ENCODE peak calls at places on chromosomes 2 and 18, in six cellular contexts. H is pancreas; A is heart left ventricle; O is endodermal cell; X is CD4-positive, alpha-beta T cell; M is sigmoid colon. S is an unnamed sample.

GRCh38 chr2:231393149-231394131 is 2.1 kb upstream of the B3GNT7 start:
- DNase-seq in H (no peak), A (no peak), O (peak), X (no peak), M (no peak), S (peak)

GRCh38 chr2:121333834-121334558 is 49.0 kb upstream of the TFCP2L1 start:
- DNase-seq in H (no peak), A (no peak), O (peak), X (no peak), M (peak), S (peak)

GRCh38 chr18:22559414-22560282 is 141.9 kb upstream of the CTAGE1 start:
- DNase-seq in H (peak), A (peak), O (peak), X (no peak), M (peak), S (peak)

GRCh38 chr2:206993964-206994363 is 54.6 kb downstream of the CPO start:
- DNase-seq in H (no peak), A (no peak), O (no peak), X (no peak), M (no peak), S (no peak)

GRCh38 chr2:131132729-131133128 is 27.6 kb downstream of the PLEKHB2 start:
- DNase-seq in H (no peak), A (no peak), O (no peak), X (no peak), M (no peak), S (no peak)

GRCh38 chr2:43749583-43749982 is 24.3 kb upstream of the DYNC2LI1 start:
- DNase-seq in H (no peak), A (no peak), O (no peak), X (no peak), M (no peak), S (no peak)

GRCh38 chr2:173657996-173658717 is 303.5 kb downstream of the CDCA7 start:
- DNase-seq in H (no peak), A (no peak), O (no peak), X (no peak), M (no peak), S (no peak)

GRCh38 chr2:102615620-102616436 is 3.5 kb upstream of the SLC9A2 start:
- DNase-seq in H (peak), A (peak), O (peak), X (no peak), M (no peak), S (peak)

GRCh38 chr2:4354678-4355077 is 651.3 kb downstream of the DCDC2C start:
- DNase-seq in H (peak), A (no peak), O (peak), X (no peak), M (no peak), S (no peak)

GRCh38 chr2:75751360-75751759 is 40.6 kb upstream of the GCFC2 start:
- DNase-seq in H (no peak), A (no peak), O (no peak), X (no peak), M (no peak), S (no peak)

GRCh38 chr2:85132392-85132791 is 800 bp upstream of the TCF7L1 start:
- DNase-seq in H (no peak), A (no peak), O (peak), X (no peak), M (no peak), S (no peak)

GRCh38 chr2:63950414-63950813 is 68.8 kb downstream of the VPS54 start:
- DNase-seq in H (no peak), A (no peak), O (no peak), X (no peak), M (no peak), S (no peak)

GRCh38 chr2:128533101-128533500 is 214.4 kb upstream of the HS6ST1 start:
- DNase-seq in H (no peak), A (no peak), O (peak), X (no peak), M (no peak), S (no peak)

GRCh38 chr2:81396417-81397019 is 1092.0 kb upstream of the LRRTM1 start:
- DNase-seq in H (no peak), A (no peak), O (peak), X (no peak), M (no peak), S (no peak)

GRCh38 chr2:217105733-217106649 is 246.1 kb upstream of the TNP1 start:
- DNase-seq in H (no peak), A (no peak), O (peak), X (no peak), M (no peak), S (no peak)

GRCh38 chr18:73752965-73753364 is 394.7 kb downstream of the FBXO15 start:
- DNase-seq in H (no peak), A (no peak), O (no peak), X (no peak), M (no peak), S (no peak)

GRCh38 chr2:218187650-218188025 is 20.9 kb upstream of the CXCR1 start:
- DNase-seq in H (no peak), A (no peak), O (no peak), X (no peak), M (peak), S (no peak)

GRCh38 chr18:22542400-22542835 is 124.7 kb upstream of the CTAGE1 start:
- DNase-seq in H (no peak), A (peak), O (no peak), X (no peak), M (no peak), S (no peak)

GRCh38 chr18:61579581-61579980 is 246.4 kb downstream of the CDH20 start:
- DNase-seq in H (no peak), A (no peak), O (no peak), X (no peak), M (no peak), S (no peak)

GRCh38 chr2:12452211-12452610 is 264.5 kb upstream of the TRIB2 start:
- DNase-seq in H (no peak), A (no peak), O (no peak), X (no peak), M (no peak), S (no peak)

GRCh38 chr2:75098856-75099255 is 100.5 kb downstream of the TACR1 start:
- DNase-seq in H (no peak), A (no peak), O (peak), X (no peak), M (no peak), S (no peak)

GRCh38 chr2:30147196-30147714 is 448 bp downstream of the YPEL5 start:
- DNase-seq in H (no peak), A (no peak), O (no peak), X (no peak), M (no peak), S (peak)

GRCh38 chr2:238886453-238887094 is 38.7 kb downstream of the TWIST2 start:
- DNase-seq in H (no peak), A (no peak), O (no peak), X (no peak), M (peak), S (no peak)
- TF ChIP-seq CTCF in H (no peak), A (no peak), O (no peak), X (no peak), M (no peak), S (no peak)

GRCh38 chr2:236177604-236177966 is 9.4 kb upstream of the GBX2 start:
- DNase-seq in H (peak), A (no peak), O (peak), X (no peak), M (peak), S (peak)
- TF ChIP-seq CTCF in H (no peak), A (no peak), O (no peak), X (no peak), M (no peak), S (peak)

DNA sequence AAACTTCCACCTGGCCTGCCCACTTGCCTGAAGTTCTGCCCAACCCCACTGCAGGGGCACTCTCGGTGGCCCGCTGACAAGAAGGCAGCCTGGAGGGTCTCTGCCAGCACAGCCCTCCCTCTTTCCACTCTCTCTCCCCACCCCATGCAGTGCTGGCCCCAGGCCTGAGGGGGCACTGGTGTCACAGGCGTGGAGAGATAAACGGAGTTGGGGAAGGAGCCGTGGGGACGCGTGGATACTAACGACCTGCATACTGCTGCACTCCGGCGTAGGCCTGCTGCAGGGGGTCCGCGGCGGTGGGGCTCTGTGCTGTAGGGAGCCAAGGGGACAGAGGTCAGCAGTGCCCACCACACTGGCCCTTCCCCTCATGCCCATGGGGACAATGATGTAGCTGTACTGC is 299.3 kb downstream of the CELF4 start:
- DNase-seq in H (no peak), A (no peak), O (peak), X (no peak), M (no peak), S (no peak)
- TF ChIP-seq CTCF in H (no peak), A (no peak), O (peak), X (no peak), M (no peak), S (peak)

DNA sequence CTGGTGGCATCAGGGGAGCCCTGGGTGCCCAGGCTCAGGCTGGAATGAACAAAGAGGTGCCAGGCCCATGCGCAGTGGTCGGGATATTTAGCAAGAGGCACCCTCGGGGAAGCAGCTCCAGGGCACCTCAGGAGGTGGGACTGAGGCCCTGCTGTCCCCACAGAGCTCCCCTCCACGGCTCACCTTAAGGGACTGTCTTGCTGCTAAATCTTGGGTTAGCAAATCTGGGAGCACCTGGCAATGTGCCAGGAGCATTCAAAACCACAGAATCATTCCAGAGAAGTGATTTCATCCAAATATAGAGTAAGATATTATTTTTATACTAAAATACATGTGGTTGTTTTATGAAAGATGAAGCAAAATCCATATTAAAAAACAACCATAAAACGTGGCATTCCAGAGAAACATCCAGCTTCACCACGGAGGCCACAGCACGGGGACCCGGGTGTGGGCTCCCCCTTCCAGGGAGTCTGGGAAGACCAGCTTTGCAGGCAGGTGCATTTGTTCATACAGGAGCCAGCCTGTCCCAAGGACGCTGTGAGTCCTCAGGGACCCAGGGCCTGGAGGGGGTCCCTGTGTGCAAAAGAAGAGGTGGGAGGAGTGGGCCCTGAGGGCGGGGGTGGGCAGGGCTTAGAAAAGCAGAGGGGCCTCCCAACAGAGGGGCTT is 16.3 kb downstream of the HS1BP3 start:
- DNase-seq in H (no peak), A (peak), O (no peak), X (no peak), M (peak), S (no peak)
- TF ChIP-seq CTCF in H (no peak), A (no peak), O (no peak), X (no peak), M (no peak), S (no peak)

GRCh38 chr2:168246483-168247340 is 683 bp downstream of the STK39 start:
- DNase-seq in H (peak), A (peak), O (peak), X (peak), M (peak), S (peak)
- TF ChIP-seq CTCF in H (no peak), A (peak), O (peak), X (no peak), M (peak), S (no peak)

DNA sequence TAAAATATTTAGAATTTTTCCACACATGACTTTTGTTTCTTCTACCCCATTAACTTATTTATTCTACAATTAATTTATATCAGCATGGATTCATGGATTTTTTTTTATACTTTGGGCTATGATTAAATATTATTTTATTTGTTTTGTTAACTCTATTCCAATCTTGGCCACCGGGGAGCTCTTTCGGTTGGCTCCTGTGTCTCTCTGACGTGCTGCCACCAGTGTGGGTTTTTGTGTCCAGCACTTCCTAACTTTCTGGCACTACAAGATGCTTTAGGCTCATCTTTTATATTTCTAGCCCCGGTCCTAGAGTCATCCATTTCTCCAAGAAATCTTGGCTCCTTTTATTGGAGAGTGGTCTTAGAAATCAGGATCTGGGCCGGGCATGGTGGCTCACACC is 18.9 kb downstream of the AQP12B start:
- DNase-seq in H (no peak), A (no peak), O (peak), X (no peak), M (peak), S (no peak)
- TF ChIP-seq CTCF in H (no peak), A (no peak), O (peak), X (no peak), M (no peak), S (no peak)

S was measured in GM13977.